ENCODE peak calls at places on chromosome 6, in eight cellular contexts. W is suprapubic skin, U is adrenal gland, Z is K562, H is brain microvascular endothelial cell, J is uterus, O is bronchial epithelial cell, G is endodermal cell. S is an unnamed sample. For H3K27me3, the result is how much of the 10 kb centered on the place peaks cover.

GRCh38 chr6:134166529-134167221 is 114.3 kb upstream of the SLC2A12 start:
- DNase-seq in W (no peak), U (no peak), Z (no peak), H (peak), J (no peak), O (no peak), G (no peak), S (no peak)

GRCh38 chr6:169642455-169642854 is 59.4 kb downstream of the WDR27 start:
- DNase-seq in W (no peak), U (no peak), Z (no peak), H (no peak), J (no peak), O (no peak), G (no peak), S (no peak)

GRCh38 chr6:154984146-154984545 is 11.0 kb upstream of the TIAM2 start:
- DNase-seq in W (no peak), U (no peak), Z (no peak), H (peak), J (no peak), O (no peak), G (no peak), S (no peak)

GRCh38 chr6:2872417-2873358 is 30.4 kb downstream of the SERPINB9 start:
- DNase-seq in W (no peak), U (no peak), Z (no peak), H (no peak), J (peak), O (no peak), G (peak), S (no peak)

GRCh38 chr6:16723833-16724232 is 37.4 kb downstream of the ATXN1 start:
- DNase-seq in W (no peak), U (peak), Z (no peak), H (peak), J (peak), O (peak), G (peak), S (peak)

GRCh38 chr6:130178692-130179091 is 44.1 kb downstream of the SAMD3 start:
- DNase-seq in W (no peak), U (no peak), Z (no peak), H (peak), J (no peak), O (peak), G (peak), S (peak)

GRCh38 chr6:319177-320131 is 27.2 kb downstream of the DUSP22 start:
- DNase-seq in W (no peak), U (no peak), Z (no peak), H (no peak), J (no peak), O (no peak), G (no peak), S (no peak)

GRCh38 chr6:170347091-170347490 is 40.5 kb downstream of the FAM120B start:
- DNase-seq in W (no peak), U (no peak), Z (no peak), H (no peak), J (no peak), O (peak), G (no peak), S (no peak)

GRCh38 chr6:7087066-7087465 is 20.7 kb upstream of the RREB1 start:
- DNase-seq in W (no peak), U (no peak), Z (no peak), H (no peak), J (no peak), O (no peak), G (peak), S (no peak)
- H3K4me3 ChIP-seq in W (peak), U (no peak), Z (no peak), H (peak), J (peak), O (no peak), G (no peak), S (peak)

GRCh38 chr6:10084276-10084993 is 330.4 kb downstream of the TFAP2A start:
- DNase-seq in W (no peak), U (no peak), Z (no peak), H (no peak), J (no peak), O (peak), G (peak), S (no peak)
- TF ChIP-seq CTCF in W (no peak), U (no peak), Z (no peak), H (no peak), J (no peak), O (peak), G (peak), S (no peak)

GRCh38 chr6:6008114-6008647 is 1.5 kb upstream of the NRN1 start:
- DNase-seq in W (no peak), U (no peak), Z (no peak), H (no peak), J (no peak), O (no peak), G (no peak), S (no peak)

GRCh38 chr6:6005467-6006427 is 978 bp downstream of the NRN1 start:
- DNase-seq in W (no peak), U (no peak), Z (no peak), H (no peak), J (no peak), O (no peak), G (peak), S (no peak)

GRCh38 chr6:6007311-6008113 is 787 bp upstream of the NRN1 start:
- DNase-seq in W (no peak), U (no peak), Z (no peak), H (peak), J (no peak), O (no peak), G (peak), S (no peak)

GRCh38 chr6:6008648-6009421 is 2.1 kb upstream of the NRN1 start:
- DNase-seq in W (no peak), U (peak), Z (peak), H (peak), J (peak), O (no peak), G (peak), S (no peak)

GRCh38 chr6:6006428-6007310 is at the start of gene NRN1:
- DNase-seq in W (no peak), U (no peak), Z (no peak), H (peak), J (no peak), O (no peak), G (peak), S (no peak)
- H3K27me3 ChIP-seq in W (half or more), U (half or more), Z (half or more), H (under half), J (half or more), O (half or more), G (half or more), S (half or more)

GRCh38 chr6:80214436-80215022 is 108.1 kb downstream of the BCKDHB start:
- DNase-seq in W (no peak), U (no peak), Z (peak), H (peak), J (no peak), O (peak), G (no peak), S (no peak)

GRCh38 chr6:80209434-80209833 is 103.0 kb downstream of the BCKDHB start:
- DNase-seq in W (no peak), U (no peak), Z (no peak), H (no peak), J (no peak), O (peak), G (no peak), S (no peak)

GRCh38 chr6:80215063-80215462 is 108.6 kb downstream of the BCKDHB start:
- DNase-seq in W (no peak), U (no peak), Z (no peak), H (no peak), J (no peak), O (no peak), G (no peak), S (no peak)

GRCh38 chr6:80210618-80211017 is 104.1 kb downstream of the BCKDHB start:
- DNase-seq in W (no peak), U (no peak), Z (no peak), H (no peak), J (peak), O (no peak), G (peak), S (no peak)

DNA sequence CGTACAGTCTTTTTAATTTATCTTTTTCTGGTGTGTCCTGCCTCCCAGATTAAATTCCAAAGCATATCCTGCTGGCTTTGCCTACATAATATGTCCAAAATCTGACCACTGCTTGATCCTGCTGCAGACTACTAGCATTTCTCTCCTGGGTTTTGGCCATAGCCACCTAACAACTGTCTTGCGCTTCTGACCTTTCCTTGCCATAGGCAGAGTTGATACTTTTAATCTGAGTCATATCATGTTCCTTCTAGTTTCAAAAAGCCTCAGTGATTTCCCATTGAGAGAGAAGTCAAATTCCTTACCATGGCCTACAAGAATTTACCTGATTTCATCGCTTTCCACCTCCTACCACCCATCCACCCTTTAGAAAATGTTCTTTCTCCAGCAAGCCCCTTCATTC is 104.8 kb downstream of the BCKDHB start:
- DNase-seq in W (no peak), U (no peak), Z (no peak), H (peak), J (no peak), O (peak), G (no peak), S (no peak)
- H3K4me3 ChIP-seq in W (no peak), U (no peak), Z (no peak), H (no peak), J (no peak), O (no peak), G (no peak), S (no peak)

GRCh38 chr6:75076009-75076408 is 129.8 kb downstream of the COL12A1 start:
- DNase-seq in W (no peak), U (no peak), Z (no peak), H (no peak), J (no peak), O (no peak), G (no peak), S (no peak)

GRCh38 chr6:75065524-75065923 is 140.3 kb downstream of the COL12A1 start:
- DNase-seq in W (no peak), U (no peak), Z (no peak), H (peak), J (no peak), O (no peak), G (peak), S (no peak)

GRCh38 chr6:75070244-75070643 is 135.6 kb downstream of the COL12A1 start:
- DNase-seq in W (no peak), U (no peak), Z (no peak), H (no peak), J (no peak), O (no peak), G (no peak), S (no peak)
- TF ChIP-seq CTCF in W (no peak), U (no peak), Z (no peak), H (no peak), J (no peak), O (no peak), G (peak), S (no peak)

GRCh38 chr6:108160009-108160408 is 5.8 kb upstream of the NR2E1 start:
- DNase-seq in W (no peak), U (no peak), Z (no peak), H (no peak), J (no peak), O (no peak), G (no peak), S (no peak)
- H3K27me3 ChIP-seq in W (half or more), U (half or more), Z (under half), H (half or more), J (half or more), O (half or more), G (half or more), S (half or more)

DNA sequence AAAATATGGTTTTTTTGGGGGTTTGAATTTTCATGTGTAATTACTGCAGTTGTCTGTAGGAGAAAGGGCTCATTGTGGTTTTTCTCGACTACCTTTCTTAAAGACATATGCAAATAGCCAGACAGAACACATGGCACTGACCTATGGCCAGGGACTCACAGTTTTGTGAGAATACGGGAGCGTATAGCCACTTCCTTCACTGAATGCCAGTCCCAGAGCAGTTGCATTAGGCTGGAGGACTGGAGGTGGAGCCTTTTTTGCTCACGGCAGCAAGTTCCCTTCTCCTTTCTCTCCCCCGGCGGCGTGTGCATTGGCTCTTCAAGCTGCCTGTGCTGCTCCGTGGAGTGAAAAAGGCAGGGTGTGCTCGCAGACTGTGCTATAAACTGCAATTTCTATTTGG is 114.9 kb downstream of the AKAP7 start:
- DNase-seq in W (peak), U (peak), Z (no peak), H (peak), J (no peak), O (peak), G (peak), S (no peak)
- H3K4me3 ChIP-seq in W (peak), U (peak), Z (no peak), H (peak), J (no peak), O (peak), G (peak), S (peak)

GRCh38 chr6:38933426-38933825 is 115.2 kb upstream of the GLP1R start:
- DNase-seq in W (no peak), U (no peak), Z (no peak), H (peak), J (no peak), O (peak), G (no peak), S (no peak)
- TF ChIP-seq CTCF in W (no peak), U (peak), Z (peak), H (peak), J (no peak), O (peak), G (no peak), S (no peak)

DNA sequence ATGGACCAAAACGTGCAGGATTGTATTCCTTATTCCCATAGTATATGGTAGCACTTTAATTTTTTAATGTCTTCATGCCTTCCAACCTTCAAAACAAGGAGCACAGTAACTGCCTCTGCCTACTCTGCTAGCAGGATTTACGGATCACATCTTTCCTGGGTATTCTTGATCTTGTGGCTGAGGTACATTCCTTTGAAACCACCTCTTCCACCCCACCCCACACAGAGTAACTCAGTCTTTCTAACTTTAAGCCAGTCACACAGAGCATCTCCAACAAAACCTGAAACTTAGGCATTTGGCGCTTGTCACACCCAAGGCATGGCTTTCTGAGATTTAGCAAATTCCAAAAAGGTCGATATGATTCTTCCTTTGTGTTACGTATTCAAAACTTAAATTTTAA is 2.3 kb upstream of the ID4 start:
- DNase-seq in W (no peak), U (no peak), Z (no peak), H (no peak), J (no peak), O (no peak), G (no peak), S (no peak)
- H3K27me3 ChIP-seq in W (under half), U (under half), Z (under half), H (under half), J (under half), O (under half), G (under half), S (under half)